ENCODE peak calls at places on chromosomes 12 and 14, in eight cellular contexts. Q, I, C, R, B, J, V and D are unnamed samples.

GRCh38 chr12:116282371-116283286 is 5.1 kb upstream of the MED13L start:
- DNase-seq in Q (no peak), I (no peak), C (peak), R (no peak), B (no peak), J (no peak), V (no peak), D (no peak)

GRCh38 chr12:31868980-31869379 is 90.2 kb upstream of the RESF1 start:
- DNase-seq in Q (peak), I (no peak), C (no peak), R (no peak), B (peak), J (no peak), V (no peak), D (peak)

GRCh38 chr12:67797316-67797741 is 148.8 kb downstream of the DYRK2 start:
- DNase-seq in Q (peak), I (no peak), C (no peak), R (no peak), B (no peak), J (peak), V (no peak), D (no peak)

GRCh38 chr14:81396108-81396507 is 4.0 kb downstream of the STON2 start:
- DNase-seq in Q (no peak), I (no peak), C (no peak), R (no peak), B (no peak), J (no peak), V (no peak), D (no peak)

GRCh38 chr12:62604856-62605255 is 138.2 kb downstream of the MON2 start:
- DNase-seq in Q (no peak), I (no peak), C (peak), R (no peak), B (no peak), J (peak), V (no peak), D (no peak)

GRCh38 chr12:106684497-106684896 is 90.0 kb upstream of the RIC8B start:
- DNase-seq in Q (no peak), I (no peak), C (no peak), R (no peak), B (no peak), J (no peak), V (no peak), D (no peak)

GRCh38 chr14:74142523-74142922 is 57.8 kb downstream of the LIN52 start:
- DNase-seq in Q (no peak), I (no peak), C (no peak), R (no peak), B (no peak), J (no peak), V (no peak), D (no peak)

GRCh38 chr12:23921099-23921846 is 28.2 kb downstream of the SOX5 start:
- DNase-seq in Q (no peak), I (no peak), C (no peak), R (no peak), B (no peak), J (no peak), V (no peak), D (no peak)

GRCh38 chr12:116492703-116493324 is 66.4 kb upstream of the MAP1LC3B2 start:
- DNase-seq in Q (no peak), I (no peak), C (peak), R (no peak), B (no peak), J (peak), V (no peak), D (no peak)

GRCh38 chr12:20549115-20549719 is 145.9 kb upstream of the SLCO1C1 start:
- DNase-seq in Q (no peak), I (no peak), C (peak), R (no peak), B (no peak), J (peak), V (no peak), D (no peak)

GRCh38 chr12:21456291-21456780 is 18.9 kb downstream of the PYROXD1 start:
- DNase-seq in Q (no peak), I (no peak), C (peak), R (no peak), B (no peak), J (no peak), V (no peak), D (no peak)

GRCh38 chr14:74492413-74493342 is at the start of gene NPC2:
- DNase-seq in Q (no peak), I (no peak), C (no peak), R (no peak), B (no peak), J (no peak), V (no peak), D (no peak)

GRCh38 chr12:110538869-110539622 is 36.9 kb downstream of the RAD9B start:
- DNase-seq in Q (no peak), I (no peak), C (no peak), R (no peak), B (no peak), J (no peak), V (no peak), D (no peak)

GRCh38 chr14:61615743-61616523 is 79.4 kb upstream of the HIF1A start:
- DNase-seq in Q (no peak), I (no peak), C (no peak), R (no peak), B (no peak), J (no peak), V (no peak), D (no peak)

GRCh38 chr14:84225243-84225642 is 1304.7 kb upstream of the FLRT2 start:
- DNase-seq in Q (peak), I (no peak), C (no peak), R (no peak), B (peak), J (no peak), V (no peak), D (peak)

GRCh38 chr12:117444781-117445180 is 83.4 kb upstream of the NOS1 start:
- DNase-seq in Q (no peak), I (no peak), C (no peak), R (no peak), B (no peak), J (no peak), V (no peak), D (no peak)

GRCh38 chr14:95275507-95275906 is 44.2 kb downstream of the CLMN start:
- DNase-seq in Q (no peak), I (no peak), C (no peak), R (no peak), B (no peak), J (no peak), V (peak), D (no peak)

GRCh38 chr14:56666716-56667115 is 87.1 kb downstream of the TMEM260 start:
- DNase-seq in Q (no peak), I (no peak), C (no peak), R (no peak), B (no peak), J (peak), V (no peak), D (no peak)

GRCh38 chr12:8077207-8077606 is 4.9 kb upstream of the NECAP1 start:
- DNase-seq in Q (no peak), I (no peak), C (peak), R (no peak), B (no peak), J (no peak), V (no peak), D (no peak)

GRCh38 chr14:104433401-104434213 is 146.0 kb upstream of the C14orf180 start:
- DNase-seq in Q (no peak), I (no peak), C (no peak), R (peak), B (no peak), J (no peak), V (peak), D (no peak)

GRCh38 chr12:129551441-129551840 is 352.4 kb downstream of the TMEM132D start:
- DNase-seq in Q (no peak), I (no peak), C (no peak), R (no peak), B (no peak), J (no peak), V (no peak), D (no peak)
- TF ChIP-seq CTCF in Q (no peak), I (no peak), C (no peak), R (no peak), B (no peak), J (no peak), V (no peak), D (no peak)

GRCh38 chr14:36582011-36582873 is at the start of gene NKX2-8:
- DNase-seq in Q (no peak), I (no peak), C (no peak), R (no peak), B (no peak), J (no peak), V (no peak), D (no peak)
- H3K4me3 ChIP-seq in Q (peak), I (peak), C (no peak), R (peak), B (peak), J (peak), V (peak), D (peak)

GRCh38 chr14:59566725-59567124 is 9.9 kb downstream of the CCDC175 start:
- DNase-seq in Q (no peak), I (no peak), C (no peak), R (no peak), B (no peak), J (no peak), V (no peak), D (no peak)

GRCh38 chr14:59570122-59570521 is 6.5 kb downstream of the CCDC175 start:
- DNase-seq in Q (no peak), I (no peak), C (peak), R (no peak), B (no peak), J (no peak), V (no peak), D (no peak)

GRCh38 chr14:59566281-59566680 is 10.3 kb downstream of the CCDC175 start:
- DNase-seq in Q (no peak), I (no peak), C (no peak), R (no peak), B (no peak), J (no peak), V (no peak), D (no peak)

GRCh38 chr14:59565112-59565511 is 11.5 kb downstream of the CCDC175 start:
- DNase-seq in Q (no peak), I (no peak), C (no peak), R (no peak), B (no peak), J (no peak), V (no peak), D (no peak)

DNA sequence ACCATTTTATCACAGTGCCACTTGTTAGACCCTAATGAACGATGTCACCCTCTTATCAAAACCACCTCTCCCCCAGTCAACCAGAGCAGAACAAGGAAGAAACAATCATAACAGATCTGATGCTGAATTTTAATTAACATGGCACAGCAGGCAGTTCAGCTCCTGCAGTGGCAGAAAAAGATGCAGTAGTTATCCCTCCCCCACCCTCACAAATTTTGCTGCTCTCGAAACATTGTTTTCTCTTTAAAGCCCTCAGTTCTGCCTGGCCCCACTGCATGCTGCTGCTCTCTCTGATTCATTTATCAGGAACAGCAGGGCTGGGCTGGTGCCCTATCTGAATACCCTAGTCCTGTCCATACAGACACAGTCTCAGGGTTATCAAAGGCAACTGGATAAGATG is 12.3 kb downstream of the CCDC175 start:
- DNase-seq in Q (no peak), I (no peak), C (no peak), R (no peak), B (no peak), J (no peak), V (no peak), D (no peak)
- TF ChIP-seq CTCF in Q (no peak), I (no peak), C (no peak), R (no peak), B (no peak), J (no peak), V (no peak), D (no peak)

GRCh38 chr14:101560534-101561113 is 671 bp upstream of the DIO3 start:
- DNase-seq in Q (no peak), I (no peak), C (no peak), R (no peak), B (no peak), J (no peak), V (no peak), D (no peak)

GRCh38 chr14:101559624-101560533 is 1.4 kb upstream of the DIO3 start:
- DNase-seq in Q (no peak), I (no peak), C (no peak), R (no peak), B (peak), J (no peak), V (no peak), D (no peak)

GRCh38 chr14:101562659-101563351 is 1.5 kb downstream of the DIO3 start:
- DNase-seq in Q (no peak), I (no peak), C (no peak), R (no peak), B (no peak), J (no peak), V (no peak), D (no peak)

GRCh38 chr14:101561897-101562490 is 699 bp downstream of the DIO3 start:
- DNase-seq in Q (no peak), I (no peak), C (no peak), R (no peak), B (no peak), J (no peak), V (no peak), D (no peak)

GRCh38 chr14:101561145-101561896 is at the start of gene DIO3:
- DNase-seq in Q (no peak), I (no peak), C (no peak), R (no peak), B (no peak), J (no peak), V (no peak), D (no peak)
- H3K4me3 ChIP-seq in Q (no peak), I (no peak), C (no peak), R (peak), B (peak), J (no peak), V (peak), D (no peak)

DNA sequence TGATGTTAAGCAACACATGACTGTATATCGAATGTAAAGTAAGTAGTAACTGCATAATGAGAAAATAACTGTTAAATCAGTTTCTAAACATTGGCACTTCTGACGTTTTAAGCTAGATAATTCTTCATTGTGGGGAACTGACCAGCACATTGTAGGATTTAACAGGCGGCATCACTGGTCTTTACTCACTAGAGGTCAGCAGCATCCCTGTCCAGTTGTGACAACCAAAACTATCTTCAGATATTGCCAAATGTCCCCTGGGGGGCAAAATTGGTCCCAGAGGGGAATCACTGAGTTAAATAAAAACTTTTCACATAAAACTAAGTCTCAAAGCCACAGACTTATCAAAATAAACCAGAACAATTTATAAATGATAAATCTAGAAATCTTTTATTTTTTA is 65.3 kb downstream of the BLTP3B start:
- DNase-seq in Q (no peak), I (no peak), C (peak), R (no peak), B (no peak), J (no peak), V (no peak), D (no peak)
- TF ChIP-seq CTCF in Q (no peak), I (peak), C (peak), R (no peak), B (peak), J (peak), V (no peak), D (peak)

GRCh38 chr12:114399664-114400211 is 6.2 kb downstream of the TBX5 start:
- DNase-seq in Q (no peak), I (peak), C (no peak), R (no peak), B (no peak), J (no peak), V (no peak), D (peak)
- H3K4me3 ChIP-seq in Q (no peak), I (peak), C (no peak), R (no peak), B (no peak), J (no peak), V (no peak), D (peak)

DNA sequence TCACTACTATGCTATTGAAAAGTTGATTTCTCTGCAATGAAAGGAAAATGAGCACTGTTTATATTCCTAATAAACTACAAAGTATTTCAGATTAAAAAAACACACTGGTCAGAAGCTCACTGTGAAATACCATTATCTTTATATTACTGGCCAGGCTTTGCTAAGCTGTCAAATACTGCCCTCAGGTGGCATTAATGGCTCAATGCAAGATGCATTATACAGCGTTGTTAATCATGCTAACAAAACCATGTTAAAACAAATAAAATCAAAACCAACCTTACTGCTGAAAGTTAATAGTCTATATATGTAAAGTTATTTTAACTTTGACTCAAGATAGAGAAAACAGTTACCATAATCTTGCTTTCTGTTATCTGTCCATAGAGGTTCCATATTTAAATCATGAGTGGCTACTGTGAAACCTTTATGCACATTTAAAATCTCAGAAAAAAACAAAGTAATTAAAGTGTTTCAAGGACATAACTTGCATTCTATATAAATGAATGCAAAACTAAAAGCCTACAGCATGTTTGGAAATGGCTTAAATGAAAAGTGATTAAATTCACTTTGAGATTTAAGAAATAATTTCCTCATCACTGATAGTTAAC is 121.7 kb downstream of the RALGAPA1 start:
- DNase-seq in Q (no peak), I (peak), C (peak), R (no peak), B (no peak), J (peak), V (no peak), D (peak)
- TF ChIP-seq CTCF in Q (peak), I (peak), C (peak), R (peak), B (peak), J (peak), V (peak), D (peak)